ENCODE peak calls at places on chromosomes 12 and 14, in five cellular contexts. R, N, Y, V and S are unnamed samples.
A peak's percentile ranks its signal among the peaks of the same experiment; 100 is the strongest.

GRCh38 chr14:70073924-70074566 is 114.7 kb downstream of the SLC8A3 start:
- DNase-seq in V (peak; percentile 14), Y (no peak), R (peak; percentile 70), N (no peak), S (no peak)

GRCh38 chr12:96989916-96990315 is 82.9 kb downstream of the NEDD1 start:
- DNase-seq in N (no peak), V (no peak), Y (no peak), R (no peak), S (no peak)

GRCh38 chr12:68310370-68310769 is 21.8 kb downstream of the MDM1 start:
- DNase-seq in N (no peak), Y (no peak), R (peak; percentile 93), V (no peak), S (no peak)

GRCh38 chr14:59695198-59695597 is 118.6 kb upstream of the CCDC175 start:
- DNase-seq in Y (no peak), N (no peak), R (no peak), V (no peak), S (no peak)

GRCh38 chr12:6382371-6382770 is 1.6 kb upstream of the LTBR start:
- DNase-seq in V (no peak), Y (no peak), R (no peak), N (no peak), S (no peak)

GRCh38 chr12:75120202-75120774 is 89.4 kb downstream of the KCNC2 start:
- DNase-seq in V (no peak), Y (no peak), R (no peak), N (no peak), S (no peak)

GRCh38 chr14:89481167-89481566 is 64.1 kb upstream of the FOXN3 start:
- DNase-seq in N (no peak), V (peak; percentile 63), Y (no peak), R (no peak), S (no peak)

GRCh38 chr12:131211279-131211938 is 257.7 kb downstream of the ADGRD1 start:
- DNase-seq in V (no peak), Y (no peak), R (no peak), N (no peak), S (no peak)

GRCh38 chr12:91940322-91940721 is 205.3 kb downstream of the BTG1 start:
- DNase-seq in Y (no peak), R (no peak), V (no peak), N (no peak), S (no peak)

GRCh38 chr14:104477804-104478375 is 101.7 kb upstream of the C14orf180 start:
- DNase-seq in R (no peak), N (no peak), Y (no peak), V (no peak), S (no peak)

GRCh38 chr14:104479901-104480300 is 99.7 kb upstream of the C14orf180 start:
- DNase-seq in R (no peak), Y (no peak), V (no peak), N (no peak), S (no peak)

GRCh38 chr14:104476437-104476836 is 103.1 kb upstream of the C14orf180 start:
- DNase-seq in R (no peak), V (no peak), N (no peak), Y (no peak), S (no peak)

GRCh38 chr14:104477117-104477623 is 102.4 kb upstream of the C14orf180 start:
- DNase-seq in Y (no peak), V (no peak), N (no peak), R (no peak), S (no peak)

DNA sequence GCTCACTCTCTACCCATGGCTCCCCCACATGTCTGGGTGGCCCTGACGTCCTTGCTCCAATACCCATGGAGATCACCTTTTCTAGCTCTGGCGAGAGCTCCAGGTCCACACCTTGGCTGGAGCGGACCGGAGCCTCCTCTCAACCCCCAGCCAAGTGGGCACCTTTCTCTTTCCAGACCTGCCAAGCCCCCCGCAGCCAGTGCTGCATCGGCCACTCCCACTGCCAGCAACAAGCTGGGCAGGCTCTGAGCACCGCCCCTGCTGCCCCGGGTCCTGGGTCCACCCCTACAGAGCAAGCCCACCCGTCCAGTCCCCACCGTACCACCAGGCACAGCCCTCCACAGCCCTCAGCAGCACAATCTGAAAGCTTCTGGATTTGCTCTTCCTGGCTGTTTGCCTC is 98.2 kb upstream of the C14orf180 start:
- DNase-seq in Y (no peak), R (no peak), V (no peak), N (no peak), S (no peak)
- H3K36me3 ChIP-seq in Y (no peaks in the 10 kb centered on the region), R (no peaks in the 10 kb centered on the region), V (no peaks in the 10 kb centered on the region), N (no peaks in the 10 kb centered on the region), S (no peaks in the 10 kb centered on the region)

GRCh38 chr14:94768521-94769412 is 1.1 kb downstream of the GSC start:
- DNase-seq in N (no peak), R (no peak), Y (no peak), V (no peak), S (no peak)
- H3K4me3 ChIP-seq in N (no peak overlapping the region), R (no peak overlapping the region), Y (no peak overlapping the region), V (peak overlapping the region; percentile 49), S (no peak overlapping the region)

GRCh38 chr14:105481886-105482454 is 4.7 kb upstream of the CRIP1 start:
- DNase-seq in V (peak; percentile 97), Y (peak; percentile 94), N (peak; percentile 62), R (peak; percentile 96), S (peak; percentile 82)
- TF ChIP-seq CTCF in V (peak; percentile 31), Y (no peak), N (peak; percentile 13), R (peak; percentile 24), S (peak; percentile 39)

DNA sequence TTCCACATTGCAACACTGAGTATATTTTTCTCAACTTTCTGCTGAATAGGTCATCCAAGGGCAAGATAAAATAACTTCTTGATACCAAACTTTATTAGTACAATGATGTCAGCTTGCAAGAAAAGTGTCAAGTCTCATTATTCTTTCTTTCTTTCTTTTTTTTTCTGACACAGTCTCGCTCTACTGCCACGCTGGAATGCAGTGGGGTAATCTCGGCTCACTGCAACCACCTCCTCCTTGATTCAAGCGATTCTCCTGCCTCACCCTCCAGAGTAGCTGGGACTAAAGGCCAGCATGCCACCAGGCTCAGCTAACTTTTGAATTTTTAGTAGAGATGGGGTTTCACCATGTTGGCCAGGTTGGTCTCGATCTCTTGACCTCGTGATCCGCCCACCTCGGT is 523.4 kb downstream of the FSCB start:
- DNase-seq in V (no peak), Y (no peak), R (no peak), N (no peak), S (no peak)
- H3K36me3 ChIP-seq in V (no peaks in the 10 kb centered on the region), Y (no peaks in the 10 kb centered on the region), R (no peaks in the 10 kb centered on the region), N (no peaks in the 10 kb centered on the region), S (no peaks in the 10 kb centered on the region)

DNA sequence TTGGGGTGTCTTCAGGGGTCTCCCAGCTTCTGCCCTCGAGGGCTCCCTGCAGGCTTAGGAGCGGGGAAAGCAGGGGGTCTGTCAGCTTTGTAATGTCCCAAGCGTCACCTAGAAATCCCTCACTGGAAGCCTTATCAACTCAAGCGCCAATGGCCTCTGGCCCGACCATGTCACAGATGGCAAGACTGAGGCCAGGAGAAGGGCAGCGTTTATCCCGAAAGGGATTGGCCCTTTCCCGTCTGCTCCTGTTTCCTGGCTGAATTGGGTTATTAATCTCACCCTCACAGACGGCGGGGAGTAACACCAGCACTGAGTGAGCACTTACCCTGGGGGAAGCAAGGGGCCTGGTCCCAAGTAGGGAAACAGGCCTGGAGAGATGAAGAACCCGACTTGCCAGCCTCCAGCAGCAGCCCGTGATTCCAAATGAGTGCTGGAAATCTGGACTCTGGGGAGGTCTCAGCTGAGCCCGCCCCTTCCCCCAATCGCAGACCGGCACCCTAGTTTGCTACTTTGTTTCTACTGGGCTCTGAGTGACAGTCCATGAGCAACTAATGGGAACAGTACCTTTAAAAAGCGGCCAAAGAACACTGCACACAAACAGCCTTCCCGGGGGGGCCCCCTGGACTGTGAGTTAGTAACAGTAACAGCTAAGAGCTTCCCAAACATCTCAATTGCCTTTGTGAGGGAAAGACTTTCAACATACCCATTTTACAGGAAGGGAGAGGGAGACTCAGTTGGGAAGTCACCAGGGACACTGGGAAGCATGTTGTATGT is 2.1 kb upstream of the NCOR2 start:
- DNase-seq in Y (no peak), V (no peak), R (no peak), N (no peak), S (no peak)
- H3K4me3 ChIP-seq in Y (no peak overlapping the region), V (no peak overlapping the region), R (no peak overlapping the region), N (no peak overlapping the region), S (no peak overlapping the region)

DNA sequence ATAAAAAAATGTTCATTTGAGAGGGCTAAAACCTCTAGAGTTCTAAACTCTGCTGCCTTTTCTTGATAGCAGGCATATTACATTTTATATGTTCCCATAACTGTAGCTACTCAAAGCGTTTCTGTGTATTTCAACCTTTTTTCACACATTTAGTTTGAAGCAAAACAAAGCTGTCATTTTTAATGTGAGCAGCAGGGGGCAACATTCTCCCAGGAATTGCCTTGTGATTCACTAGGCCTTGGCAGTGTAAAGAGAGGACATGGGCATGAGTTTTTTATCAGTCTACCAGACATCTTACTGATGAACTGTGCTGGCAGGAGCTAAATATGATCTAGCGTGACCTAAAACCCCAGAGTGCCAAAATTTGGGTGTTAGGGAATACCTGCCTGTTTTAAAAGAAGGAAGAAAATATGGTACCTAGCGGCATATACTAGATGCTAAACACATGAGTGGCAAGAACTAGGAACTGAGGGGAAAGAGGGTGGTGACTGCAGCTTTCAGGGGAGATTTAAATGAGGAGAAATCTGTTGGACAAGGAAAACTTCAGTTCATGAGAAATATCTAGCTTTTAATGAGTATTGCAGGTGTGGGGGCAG is 65.3 kb downstream of the IFT43 start:
- DNase-seq in N (peak; percentile 21), R (peak; percentile 72), Y (peak; percentile 32), V (peak; percentile 50), S (no peak)
- TF ChIP-seq CTCF in N (peak; percentile 80), R (peak; percentile 78), Y (peak; percentile 73), V (peak; percentile 85), S (peak; percentile 69)